ENCODE peak calls at places on chromosome 16, in four cellular contexts. T is neural crest cell, J is psoas muscle, O is transverse colon. H is an unnamed sample.

GRCh38 chr16:14314116-14314515 is 243.0 kb downstream of the MRTFB start:
- DNase-seq in O (no peak), J (no peak), T (no peak), H (no peak)

GRCh38 chr16:28544998-28545397 is 6.2 kb upstream of the NUPR1 start:
- DNase-seq in J (no peak), T (no peak), O (no peak), H (no peak)

GRCh38 chr16:75482434-75483205 is 12.6 kb downstream of the CHST6 start:
- DNase-seq in J (no peak), O (no peak), T (no peak), H (no peak)

GRCh38 chr16:81467815-81468214 is 23.2 kb downstream of the CMIP start:
- DNase-seq in J (no peak), T (no peak), O (no peak), H (no peak)

GRCh38 chr16:10668322-10669045 is 26.2 kb downstream of the TEKT5 start:
- DNase-seq in O (no peak), T (peak), J (no peak), H (no peak)

GRCh38 chr16:28876016-28876659 is 2.1 kb upstream of the ATP2A1 start:
- DNase-seq in T (no peak), J (no peak), O (no peak), H (no peak)

GRCh38 chr16:47886631-47887415 is 269.0 kb downstream of the ABCC12 start:
- DNase-seq in T (no peak), J (no peak), O (no peak), H (no peak)

GRCh38 chr16:11439216-11439615 is 94.0 kb downstream of the RMI2 start:
- DNase-seq in T (no peak), J (no peak), O (no peak), H (no peak)

GRCh38 chr16:9845661-9846361 is 336.4 kb downstream of the GRIN2A start:
- DNase-seq in T (no peak), J (no peak), O (no peak), H (no peak)

GRCh38 chr16:87895641-87896141 is 26.4 kb upstream of the SLC7A5 start:
- DNase-seq in J (no peak), O (peak), T (no peak), H (peak)

GRCh38 chr16:80507538-80507937 is 33.3 kb upstream of the DYNLRB2 start:
- DNase-seq in J (peak), T (no peak), O (peak), H (no peak)

GRCh38 chr16:11682655-11683096 is 14.4 kb downstream of the SNN start:
- DNase-seq in O (no peak), J (no peak), T (no peak), H (peak)

GRCh38 chr16:86541560-86541959 is 13.5 kb downstream of the MTHFSD start:
- DNase-seq in O (no peak), T (no peak), J (no peak), H (no peak)

GRCh38 chr16:21646721-21647561 is 5.5 kb downstream of the IGSF6 start:
- DNase-seq in T (no peak), J (no peak), O (peak), H (peak)

DNA sequence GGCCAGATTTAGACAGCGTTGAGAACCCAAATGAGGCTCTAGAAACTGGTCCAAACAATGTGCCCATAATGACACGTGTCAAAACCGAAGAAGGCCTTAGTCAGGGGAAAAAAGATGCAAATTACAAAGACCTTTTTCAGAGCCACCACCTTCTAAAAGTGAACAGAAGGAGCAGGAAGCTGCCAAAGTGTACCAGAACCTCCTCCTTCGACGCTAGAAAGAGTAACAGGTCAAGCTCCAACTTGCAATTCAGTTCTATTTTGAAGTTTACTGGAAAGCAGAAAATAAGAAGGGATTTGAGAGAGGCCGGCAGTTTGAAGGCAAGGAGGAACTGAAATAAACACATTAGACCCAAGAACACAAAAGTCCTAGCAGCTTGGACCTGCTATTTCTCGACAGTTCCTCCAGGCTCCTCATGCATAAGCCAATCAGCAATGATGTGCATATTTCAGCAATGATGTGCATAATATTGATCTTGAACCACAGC is 61.8 kb downstream of the XYLT1 start:
- DNase-seq in J (no peak), T (no peak), O (no peak), H (no peak)
- TF ChIP-seq CTCF in J (no peak), T (no peak), O (no peak), H (no peak)

GRCh38 chr16:68252383-68252782 is 7.2 kb downstream of the PLA2G15 start:
- DNase-seq in T (no peak), O (no peak), J (no peak), H (no peak)

GRCh38 chr16:68249361-68249760 is 4.2 kb downstream of the PLA2G15 start:
- DNase-seq in O (no peak), T (no peak), J (no peak), H (no peak)

GRCh38 chr16:68251812-68252211 is 6.6 kb downstream of the PLA2G15 start:
- DNase-seq in J (peak), O (no peak), T (no peak), H (no peak)

GRCh38 chr16:68253721-68254120 is 8.5 kb downstream of the PLA2G15 start:
- DNase-seq in J (no peak), O (no peak), T (no peak), H (no peak)

DNA sequence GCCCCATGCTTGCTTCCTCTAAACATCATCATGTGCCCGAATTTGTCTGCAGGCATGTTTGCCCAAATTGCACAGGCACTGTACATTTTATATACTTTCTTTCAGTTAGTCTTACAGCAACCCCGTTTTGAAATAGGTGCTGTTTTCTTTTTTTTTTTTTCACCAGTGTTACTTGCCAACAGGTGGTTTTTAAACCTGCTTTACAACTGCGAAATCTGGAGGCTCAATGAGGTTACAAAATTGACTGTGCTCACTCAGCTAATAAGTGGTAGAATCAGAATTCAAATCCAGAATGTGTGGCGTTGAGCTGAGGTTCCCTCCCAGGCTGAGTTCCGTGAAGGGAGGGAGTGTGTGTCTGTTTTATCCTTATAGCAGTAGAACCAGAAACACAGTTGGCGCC is 5.8 kb downstream of the PLA2G15 start:
- DNase-seq in O (no peak), T (no peak), J (no peak), H (no peak)
- TF ChIP-seq CTCF in O (no peak), T (no peak), J (no peak), H (no peak)

GRCh38 chr16:89960966-89961365 is 12.4 kb downstream of the DEF8 start:
- DNase-seq in O (no peak), T (no peak), J (no peak), H (no peak)
- TF ChIP-seq CTCF in O (no peak), T (no peak), J (no peak), H (no peak)

GRCh38 chr16:4414187-4414909 is 2.0 kb downstream of the CORO7 start:
- DNase-seq in J (no peak), T (no peak), O (peak), H (peak)

GRCh38 chr16:4412854-4413253 is 3.5 kb downstream of the CORO7 start:
- DNase-seq in O (no peak), T (no peak), J (no peak), H (no peak)

GRCh38 chr16:4415538-4416199 is 727 bp downstream of the CORO7 start:
- DNase-seq in O (peak), T (no peak), J (peak), H (peak)

GRCh38 chr16:4419402-4419801 is 3.0 kb upstream of the CORO7 start:
- DNase-seq in O (no peak), J (no peak), T (no peak), H (no peak)

DNA sequence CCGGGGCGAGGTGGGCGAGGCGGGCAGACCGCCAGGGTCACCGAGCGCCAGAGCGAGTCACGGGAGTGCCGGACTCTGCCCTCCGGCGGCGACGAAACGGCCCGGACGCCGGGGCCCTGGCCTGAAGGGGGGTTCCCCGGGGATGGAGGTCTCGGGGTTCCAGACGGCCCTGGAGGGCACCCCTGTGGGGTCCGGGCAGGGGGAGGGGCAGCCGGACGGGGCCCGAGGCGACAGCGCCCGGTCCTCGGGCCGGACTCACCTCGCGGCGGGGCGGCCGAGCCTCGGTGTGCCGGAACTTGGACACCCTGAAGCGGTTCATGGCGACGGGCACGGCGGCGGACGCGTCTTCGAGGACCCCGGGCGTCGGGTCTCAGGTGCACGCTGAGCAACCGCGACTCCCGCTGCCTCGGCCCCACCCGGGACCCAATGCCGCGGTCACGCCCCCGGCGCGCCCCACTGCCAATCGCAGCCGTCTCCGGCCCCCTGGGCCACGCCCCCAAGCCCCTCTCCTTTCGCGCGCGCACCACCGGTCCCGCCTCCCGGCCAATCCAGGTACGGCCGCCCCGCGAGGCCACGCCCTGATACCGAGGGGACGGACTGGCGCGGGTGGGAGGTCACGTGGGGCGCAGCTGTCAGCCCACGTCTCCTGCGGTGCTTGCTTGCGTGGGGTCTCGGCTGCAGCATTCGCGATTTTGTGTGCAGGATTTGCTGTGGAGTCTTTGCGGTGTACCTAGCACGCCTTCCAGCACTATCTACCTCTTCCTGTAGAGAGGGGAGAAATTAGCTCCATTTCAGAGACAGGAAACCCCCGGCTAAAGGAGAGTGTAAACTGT is at the start of gene CORO7:
- DNase-seq in J (peak), O (peak), T (peak), H (peak)
- TF ChIP-seq CTCF in J (no peak), O (no peak), T (peak), H (no peak)

DNA sequence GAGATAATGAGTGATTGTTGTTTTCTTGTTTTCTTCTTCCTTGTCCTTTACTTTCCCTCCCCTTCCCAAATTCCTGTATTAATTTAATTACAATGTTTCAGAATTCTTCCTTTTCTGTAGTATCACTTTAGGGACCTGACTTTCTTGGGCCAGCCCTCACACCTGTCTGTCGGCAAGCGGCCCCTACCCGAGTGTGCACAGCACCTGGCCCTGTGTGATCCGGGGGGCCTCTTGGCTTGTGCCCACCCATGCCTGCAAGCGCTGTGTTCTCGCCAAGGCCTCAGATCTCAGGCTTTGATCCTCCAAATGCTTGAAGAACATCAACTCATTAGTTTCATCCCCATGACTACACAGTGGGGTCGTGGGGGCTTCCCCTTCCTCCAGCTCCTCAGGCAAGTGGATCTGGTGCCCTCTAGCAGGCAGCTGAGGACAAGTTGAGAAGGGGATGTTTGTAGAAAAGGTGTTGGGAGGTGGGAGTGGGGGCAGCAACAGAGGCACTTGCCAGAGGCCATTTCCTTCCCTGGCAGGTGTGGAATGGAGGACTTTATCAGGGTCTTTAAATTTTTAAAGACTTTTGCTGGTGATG is 15.7 kb upstream of the CDH3 start:
- DNase-seq in J (no peak), O (no peak), T (no peak), H (no peak)
- TF ChIP-seq CTCF in J (no peak), O (no peak), T (no peak), H (no peak)

DNA sequence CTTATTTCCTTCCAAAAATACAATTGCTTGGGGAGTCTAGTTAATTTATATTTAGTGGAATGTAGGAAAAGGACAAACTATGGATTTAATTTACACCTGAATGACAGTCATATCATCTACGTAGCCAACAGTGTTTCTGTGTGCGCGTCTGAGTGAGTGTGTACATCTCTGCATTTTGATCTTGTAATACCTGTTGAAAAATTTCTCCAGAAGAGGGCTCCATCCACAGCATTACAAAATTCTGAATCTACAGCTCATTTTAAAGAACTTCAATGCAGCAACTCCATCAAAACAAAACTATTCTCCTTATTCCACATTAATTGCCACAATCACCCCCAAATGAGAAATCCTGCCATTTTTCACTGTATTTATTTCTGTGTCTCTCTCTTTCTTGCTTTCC is 3.9 kb downstream of the CDH13 start:
- DNase-seq in J (no peak), T (no peak), O (no peak), H (no peak)
- TF ChIP-seq CTCF in J (peak), T (no peak), O (peak), H (no peak)

GRCh38 chr16:58339452-58339938 is 44.7 kb upstream of the PRSS54 start:
- DNase-seq in T (no peak), O (no peak), J (no peak), H (no peak)
- TF ChIP-seq CTCF in T (peak), O (no peak), J (peak), H (no peak)

GRCh38 chr16:30482366-30482765 is 9.8 kb downstream of the ITGAL start:
- DNase-seq in J (no peak), T (no peak), O (no peak), H (no peak)
- TF ChIP-seq CTCF in J (no peak), T (peak), O (no peak), H (no peak)